ENCODE peak calls at places on chromosomes 3 and 15, in ten cellular contexts. F is ovary, H is sigmoid colon, B is SK-N-SH, V is stomach, U is suprapubic skin, P is A549, J is GM12878, C is transverse colon, N is K562. G is an unnamed sample.

GRCh38 chr3:14405120-14405885 is 2.9 kb downstream of the SLC6A6 start:
- DNase-seq in C (no peak), J (no peak), N (no peak), H (no peak), V (no peak), U (no peak), B (no peak), F (no peak), P (no peak), G (no peak)

GRCh38 chr3:155026999-155027591 is 53.0 kb upstream of the MME start:
- DNase-seq in U (no peak), J (no peak), V (no peak), N (no peak), C (peak; percentile 10), H (no peak), B (no peak), P (no peak), F (no peak), G (no peak)

GRCh38 chr3:50672656-50673055 is 2.1 kb upstream of the DOCK3 start:
- DNase-seq in V (no peak), C (no peak), B (no peak), J (no peak), N (no peak), U (no peak), P (no peak), H (no peak), F (no peak), G (no peak)

GRCh38 chr3:187808466-187809291 is 63.4 kb upstream of the BCL6 start:
- DNase-seq in U (no peak), N (no peak), J (no peak), V (no peak), B (no peak), F (no peak), H (no peak), P (peak; percentile 54), C (peak; percentile 48), G (no peak)

GRCh38 chr15:79453446-79453845 is 21.3 kb downstream of the MINAR1 start:
- DNase-seq in H (no peak), P (no peak), C (no peak), F (no peak), U (no peak), V (no peak), B (no peak), N (no peak), J (no peak), G (no peak)

GRCh38 chr15:69834256-69834655 is 263.5 kb downstream of the TLE3 start:
- DNase-seq in N (no peak), B (no peak), P (no peak), J (no peak), F (no peak), V (no peak), U (no peak), H (no peak), C (no peak), G (no peak)

GRCh38 chr3:53342353-53342752 is 5.0 kb downstream of the DCP1A start:
- DNase-seq in N (no peak), U (no peak), H (no peak), C (peak; percentile 32), J (no peak), V (peak; percentile 45), P (peak; percentile 25), F (no peak), B (no peak), G (no peak)

GRCh38 chr3:37652851-37653250 is 208.8 kb upstream of the CTDSPL start:
- DNase-seq in C (no peak), P (no peak), U (no peak), V (no peak), N (no peak), B (no peak), J (no peak), H (no peak), F (no peak), G (no peak)

GRCh38 chr3:62149962-62150361 is 223.4 kb downstream of the FEZF2 start:
- DNase-seq in U (no peak), B (no peak), H (no peak), V (no peak), C (no peak), J (no peak), F (no peak), P (no peak), N (no peak), G (no peak)

GRCh38 chr3:144777941-144778340 is 806.3 kb downstream of the DIPK2A start:
- DNase-seq in B (no peak), F (no peak), P (no peak), C (no peak), U (no peak), V (no peak), N (no peak), H (no peak), J (no peak), G (no peak)

GRCh38 chr15:62066663-62067447 is at the start of gene C2CD4A:
- DNase-seq in C (peak; percentile 83), F (peak; percentile 77), B (no peak), P (peak; percentile 72), J (no peak), V (peak; percentile 90), U (no peak), H (peak; percentile 79), N (no peak), G (no peak)
- TF ChIP-seq CTCF in C (no peak), F (no peak), B (no peak), P (no peak), J (peak; percentile 34), V (peak; percentile 22), U (peak; percentile 16), H (no peak), N (no peak), G (no peak)

GRCh38 chr15:66023322-66023972 is 154.2 kb downstream of the RAB11A start:
- DNase-seq in P (no peak), N (no peak), V (no peak), C (no peak), U (no peak), H (no peak), J (no peak), F (no peak), B (peak; percentile 64), G (no peak)

GRCh38 chr15:66024116-66024515 is 154.8 kb downstream of the RAB11A start:
- DNase-seq in N (no peak), J (no peak), F (no peak), V (no peak), H (no peak), P (no peak), C (no peak), B (no peak), U (no peak), G (no peak)

GRCh38 chr15:66024998-66025397 is 155.7 kb downstream of the RAB11A start:
- DNase-seq in U (no peak), C (no peak), H (no peak), F (no peak), J (no peak), B (peak; percentile 69), P (no peak), V (no peak), N (no peak), G (no peak)

GRCh38 chr15:66027268-66027806 is 158.0 kb downstream of the RAB11A start:
- DNase-seq in N (no peak), U (no peak), P (peak; percentile 56), V (peak; percentile 63), C (peak; percentile 63), F (no peak), J (no peak), B (no peak), H (no peak), G (no peak)

DNA sequence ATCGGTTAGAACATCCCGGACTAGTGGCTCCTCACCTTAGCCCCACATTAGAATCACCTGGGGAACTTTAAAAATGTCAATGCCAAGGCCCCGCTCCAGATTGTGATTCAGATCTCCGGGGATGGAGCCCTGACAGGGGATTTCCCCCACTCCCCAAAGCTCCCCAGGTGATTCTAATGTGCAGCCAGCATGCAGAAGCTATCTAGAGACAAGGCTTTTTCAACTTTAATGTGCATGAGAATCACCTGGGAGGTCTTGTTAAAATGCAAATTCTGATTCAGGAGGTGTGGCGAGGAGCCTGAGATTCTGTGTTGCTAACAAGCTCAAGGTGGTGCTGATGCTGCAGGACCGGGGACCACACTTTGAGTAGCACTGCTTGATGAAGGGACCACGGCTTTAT is 156.7 kb downstream of the RAB11A start:
- DNase-seq in P (no peak), V (no peak), H (no peak), B (no peak), N (no peak), U (no peak), C (no peak), J (no peak), F (no peak), G (no peak)
- TF ChIP-seq EP300 in P (no peak), V (no peak), H (no peak), B (no peak), N (no peak), U (no peak), C (no peak), J (no peak), F (no peak), G (no peak)

DNA sequence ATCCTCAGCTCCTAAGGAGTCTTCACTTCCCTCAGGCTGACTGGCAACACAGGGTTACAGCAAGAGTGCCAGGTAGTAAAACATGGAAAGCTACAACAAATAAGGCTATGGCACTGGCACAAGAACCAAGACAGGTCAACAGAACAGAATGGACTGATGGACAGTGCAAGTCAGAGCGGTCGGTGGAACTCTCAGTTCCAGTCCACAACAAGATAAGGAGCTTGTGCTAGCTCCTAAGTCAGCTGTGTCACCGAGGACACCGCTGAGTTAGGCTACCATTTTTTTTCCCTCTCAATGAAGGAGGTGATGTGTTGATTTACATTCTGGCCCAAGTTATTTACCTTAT is 55.9 kb upstream of the LIMD1 start:
- DNase-seq in U (no peak), J (no peak), N (no peak), C (no peak), V (no peak), B (no peak), H (no peak), F (no peak), P (no peak), G (no peak)
- H3K4me1 ChIP-seq in U (peaks cover 9% of the 10 kb centered on the region), J (no peaks in the 10 kb centered on the region), N (no peaks in the 10 kb centered on the region), C (peaks cover 5% of the 10 kb centered on the region), V (peaks cover 31% of the 10 kb centered on the region), B (peaks cover 19% of the 10 kb centered on the region), H (peaks cover 27% of the 10 kb centered on the region), F (peaks cover 6% of the 10 kb centered on the region), P (no peaks in the 10 kb centered on the region), G (no peaks in the 10 kb centered on the region)

GRCh38 chr3:134331811-134332199 is 42.4 kb downstream of the AMOTL2 start:
- DNase-seq in N (no peak), U (no peak), B (no peak), F (no peak), C (no peak), H (no peak), P (peak; percentile 54), J (no peak), V (no peak), G (no peak)

GRCh38 chr3:134334901-134335280 is 39.4 kb downstream of the AMOTL2 start:
- DNase-seq in P (no peak), V (no peak), B (no peak), N (no peak), H (no peak), F (no peak), J (no peak), U (peak; percentile 31), C (no peak), G (no peak)

GRCh38 chr3:134332344-134332743 is 41.9 kb downstream of the AMOTL2 start:
- DNase-seq in F (no peak), P (peak; percentile 69), U (peak; percentile 44), N (no peak), J (no peak), B (no peak), V (no peak), H (no peak), C (no peak), G (no peak)

GRCh38 chr3:134334231-134334900 is 39.9 kb downstream of the AMOTL2 start:
- DNase-seq in N (no peak), F (no peak), U (peak; percentile 37), H (no peak), P (no peak), J (no peak), B (no peak), V (no peak), C (no peak), G (no peak)

GRCh38 chr3:134333522-134334181 is 40.6 kb downstream of the AMOTL2 start:
- DNase-seq in J (no peak), H (peak; percentile 70), B (no peak), U (peak; percentile 67), N (no peak), F (no peak), C (no peak), P (peak; percentile 52), V (no peak), G (no peak)
- TF ChIP-seq CTCF in J (no peak), H (no peak), B (no peak), U (no peak), N (no peak), F (no peak), C (no peak), P (no peak), V (no peak), G (no peak)